ENCODE peak calls at places on chromosomes 12 and 14, in seven cellular contexts. T, S, Y, F, V, G and K are unnamed samples.

GRCh38 chr12:18546399-18546798 is 191.4 kb downstream of the PLCZ1 start:
- DNase-seq in T (no peak), S (no peak), Y (no peak), F (no peak), V (no peak), G (no peak), K (no peak)

GRCh38 chr12:7042847-7043246 is 17.7 kb upstream of the C1S start:
- DNase-seq in T (no peak), S (no peak), Y (no peak), F (peak), V (no peak), G (no peak), K (no peak)

GRCh38 chr14:22884721-22885523 is 1.9 kb downstream of the REM2 start:
- DNase-seq in T (no peak), S (no peak), Y (no peak), F (no peak), V (no peak), G (no peak), K (peak)

GRCh38 chr14:23559010-23559920 is 3.2 kb downstream of the THTPA start:
- DNase-seq in T (no peak), S (peak), Y (no peak), F (peak), V (peak), G (peak), K (no peak)

GRCh38 chr14:95320076-95320895 is 578 bp upstream of the CLMN start:
- DNase-seq in T (no peak), S (no peak), Y (peak), F (no peak), V (no peak), G (peak), K (no peak)

GRCh38 chr12:50387972-50388478 is 8.4 kb downstream of the FAM186A start:
- DNase-seq in T (no peak), S (no peak), Y (no peak), F (no peak), V (no peak), G (no peak), K (no peak)

GRCh38 chr14:95140060-95140858 is 17.1 kb downstream of the DICER1 start:
- DNase-seq in T (no peak), S (no peak), Y (no peak), F (no peak), V (no peak), G (no peak), K (no peak)

GRCh38 chr14:95078841-95079240 is 78.5 kb downstream of the DICER1 start:
- DNase-seq in T (no peak), S (no peak), Y (no peak), F (no peak), V (no peak), G (no peak), K (no peak)

GRCh38 chr14:103301512-103302197 is 32.4 kb upstream of the EIF5 start:
- DNase-seq in T (no peak), S (no peak), Y (no peak), F (no peak), V (no peak), G (no peak), K (no peak)

GRCh38 chr14:20530771-20531571 is 25.6 kb downstream of the RNASE10 start:
- DNase-seq in T (peak), S (peak), Y (peak), F (peak), V (peak), G (peak), K (peak)

GRCh38 chr14:91899777-91900176 is 32.4 kb upstream of the TC2N start:
- DNase-seq in T (no peak), S (no peak), Y (no peak), F (no peak), V (no peak), G (no peak), K (no peak)

GRCh38 chr14:91904483-91904882 is 37.1 kb upstream of the TC2N start:
- DNase-seq in T (no peak), S (no peak), Y (no peak), F (no peak), V (no peak), G (no peak), K (no peak)

GRCh38 chr14:91899213-91899612 is 31.9 kb upstream of the TC2N start:
- DNase-seq in T (no peak), S (no peak), Y (no peak), F (no peak), V (no peak), G (no peak), K (no peak)

GRCh38 chr14:91903070-91903469 is 35.7 kb upstream of the TC2N start:
- DNase-seq in T (no peak), S (no peak), Y (no peak), F (no peak), V (no peak), G (no peak), K (no peak)

DNA sequence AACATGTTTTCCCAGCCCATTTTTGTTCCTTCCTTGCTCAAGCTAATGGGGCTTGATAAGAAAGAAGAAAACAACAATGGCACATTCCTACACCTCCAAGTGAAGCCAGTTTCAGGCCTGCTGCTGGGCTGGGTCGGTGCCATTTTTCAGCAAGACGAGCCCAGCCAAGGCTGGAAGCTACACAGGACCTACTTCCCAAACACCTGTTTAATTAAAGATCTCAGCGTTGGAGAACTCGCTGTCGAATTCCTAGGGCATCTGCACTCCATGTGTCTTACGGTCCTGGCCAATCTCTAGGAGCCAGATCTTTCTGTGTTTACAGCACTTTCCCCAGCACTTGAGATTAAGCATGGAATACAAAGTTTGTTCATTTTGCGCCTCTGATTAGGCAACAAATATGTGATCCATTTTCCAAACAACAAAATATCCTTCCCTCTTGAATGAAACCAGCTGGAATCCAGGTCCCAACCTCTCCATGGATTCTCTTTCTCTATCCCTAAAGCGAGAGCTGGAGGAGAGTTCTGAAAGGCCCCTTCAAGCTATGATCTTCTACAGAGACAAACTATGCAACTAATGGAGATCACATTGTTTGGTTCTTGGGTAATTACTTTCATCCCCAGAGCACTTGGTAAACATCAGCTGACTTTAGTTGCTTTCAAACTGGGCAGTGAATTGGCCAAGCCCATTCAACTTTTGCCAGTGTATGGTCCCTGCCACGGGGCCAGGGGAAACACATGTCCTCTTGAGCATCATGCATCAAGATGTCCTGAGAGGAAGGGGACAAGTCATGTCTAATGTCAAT is 34.3 kb upstream of the TC2N start:
- DNase-seq in T (no peak), S (no peak), Y (peak), F (no peak), V (no peak), G (peak), K (no peak)
- H3K27ac ChIP-seq in T (peak), S (peak), Y (peak), F (no peak), V (no peak), G (no peak), K (peak)

GRCh38 chr12:65685514-65685913 is 138.8 kb upstream of the HMGA2 start:
- DNase-seq in T (no peak), S (no peak), Y (no peak), F (no peak), V (no peak), G (no peak), K (no peak)
- TF ChIP-seq CTCF in T (no peak), S (peak), Y (peak), F (peak), V (peak), G (no peak), K (peak)

GRCh38 chr12:75877588-75878381 is 153.8 kb downstream of the PHLDA1 start:
- DNase-seq in T (no peak), S (no peak), Y (no peak), F (no peak), V (no peak), G (no peak), K (no peak)
- H3K27ac ChIP-seq in T (no peak), S (no peak), Y (no peak), F (no peak), V (no peak), G (no peak), K (no peak)

GRCh38 chr14:85514487-85514886 is 15.5 kb upstream of the FLRT2 start:
- DNase-seq in T (no peak), S (no peak), Y (no peak), F (no peak), V (no peak), G (no peak), K (no peak)

GRCh38 chr14:85512491-85512890 is 17.5 kb upstream of the FLRT2 start:
- DNase-seq in T (no peak), S (no peak), Y (no peak), F (no peak), V (no peak), G (no peak), K (no peak)

GRCh38 chr14:85508863-85509262 is 21.1 kb upstream of the FLRT2 start:
- DNase-seq in T (no peak), S (no peak), Y (no peak), F (no peak), V (no peak), G (no peak), K (no peak)
- TF ChIP-seq CTCF in T (no peak), S (no peak), Y (no peak), F (no peak), V (no peak), G (no peak), K (no peak)

DNA sequence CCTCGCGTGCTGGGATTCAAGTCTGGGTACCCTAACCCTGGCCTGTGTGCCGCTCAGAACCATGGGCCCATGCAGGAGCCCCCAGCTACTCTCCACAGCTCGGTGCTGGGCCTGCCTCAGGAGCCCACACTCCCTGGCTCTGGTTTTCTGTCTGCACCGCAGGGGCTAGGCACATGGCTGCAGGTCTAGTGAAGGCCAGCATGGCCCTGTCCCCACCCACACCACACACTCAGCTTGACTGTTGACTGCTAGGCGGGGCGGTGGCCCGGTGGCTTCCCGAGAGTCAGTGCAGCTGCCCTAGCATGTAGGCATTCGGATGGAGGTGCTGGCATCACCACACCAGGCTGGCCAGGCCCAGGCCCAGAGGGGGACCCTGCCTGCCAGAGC is 7.9 kb downstream of the INF2 start:
- DNase-seq in T (no peak), S (no peak), Y (no peak), F (no peak), V (no peak), G (no peak), K (no peak)
- H3K27ac ChIP-seq in T (peak), S (peak), Y (no peak), F (no peak), V (peak), G (no peak), K (peak)

DNA sequence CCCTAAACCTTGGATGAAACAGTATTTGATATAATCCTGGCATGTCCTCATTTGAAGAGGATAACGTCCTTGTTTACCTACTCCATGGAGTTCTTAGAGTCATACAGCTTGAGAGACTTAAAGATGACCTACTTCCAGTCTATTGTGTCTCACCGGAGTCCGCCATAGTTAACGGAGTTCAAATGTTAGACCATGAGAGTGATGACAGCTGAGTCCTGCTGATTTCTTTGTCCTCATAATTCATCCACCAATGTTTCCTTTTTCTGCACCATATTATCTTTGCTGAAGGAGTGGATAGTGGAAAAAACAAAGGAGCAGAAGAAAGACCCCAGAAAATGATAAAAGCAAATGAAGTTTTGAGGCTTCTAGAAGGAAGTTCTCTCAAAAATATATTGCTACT is 75.8 kb upstream of the HIF1A start:
- DNase-seq in T (no peak), S (no peak), Y (no peak), F (no peak), V (no peak), G (no peak), K (no peak)
- TF ChIP-seq CTCF in T (no peak), S (no peak), Y (no peak), F (no peak), V (no peak), G (no peak), K (no peak)

DNA sequence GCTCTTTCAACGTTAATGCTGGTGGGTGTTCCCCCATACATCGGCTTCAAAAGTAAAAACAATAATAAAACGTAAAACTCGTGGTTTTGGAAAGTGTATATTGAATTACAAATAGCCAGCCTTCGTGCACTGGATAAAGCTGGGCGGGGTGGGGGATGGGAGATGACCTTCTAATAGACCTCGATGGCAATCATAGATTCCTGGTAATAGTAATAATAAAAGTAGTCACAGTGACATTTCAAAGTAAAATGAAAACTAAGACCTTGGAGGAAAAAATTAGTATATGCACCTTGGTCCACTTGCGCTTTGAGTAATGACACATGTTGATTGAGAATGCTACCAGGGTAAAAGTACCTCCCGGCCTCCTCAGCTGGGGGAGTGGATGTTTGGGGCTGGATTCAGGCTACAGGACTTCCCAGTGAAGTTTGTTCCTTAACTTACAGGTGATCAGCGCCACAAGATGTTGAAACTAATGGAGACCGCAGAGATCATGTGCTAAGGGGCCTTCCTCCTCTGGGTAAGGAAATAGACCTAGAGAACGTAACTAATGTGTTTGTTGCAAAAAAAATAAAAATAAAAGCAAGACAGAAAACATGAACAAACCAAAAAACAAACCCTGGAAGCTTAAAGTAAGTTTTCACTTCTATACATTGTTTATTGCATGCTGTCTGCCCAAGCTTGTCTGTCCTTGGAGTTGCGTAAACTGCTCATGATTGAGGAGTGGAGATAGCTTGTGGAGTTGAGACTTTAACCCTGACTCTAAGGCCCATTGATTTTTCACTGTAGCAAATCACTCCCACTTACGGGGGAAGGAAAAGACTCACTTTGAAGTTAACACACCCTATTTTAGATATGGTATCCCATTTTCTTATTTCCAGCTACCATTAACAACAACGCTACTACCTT is 905 bp upstream of the LRIG3 start:
- DNase-seq in T (no peak), S (peak), Y (no peak), F (no peak), V (no peak), G (peak), K (no peak)
- H3K27ac ChIP-seq in T (peak), S (peak), Y (peak), F (no peak), V (peak), G (peak), K (peak)

GRCh38 chr12:64229796-64230195 is 7.7 kb upstream of the KICS2 start:
- DNase-seq in T (no peak), S (no peak), Y (no peak), F (no peak), V (no peak), G (no peak), K (no peak)

GRCh38 chr12:64232201-64232600 is 10.1 kb upstream of the KICS2 start:
- DNase-seq in T (no peak), S (no peak), Y (no peak), F (no peak), V (no peak), G (no peak), K (no peak)

DNA sequence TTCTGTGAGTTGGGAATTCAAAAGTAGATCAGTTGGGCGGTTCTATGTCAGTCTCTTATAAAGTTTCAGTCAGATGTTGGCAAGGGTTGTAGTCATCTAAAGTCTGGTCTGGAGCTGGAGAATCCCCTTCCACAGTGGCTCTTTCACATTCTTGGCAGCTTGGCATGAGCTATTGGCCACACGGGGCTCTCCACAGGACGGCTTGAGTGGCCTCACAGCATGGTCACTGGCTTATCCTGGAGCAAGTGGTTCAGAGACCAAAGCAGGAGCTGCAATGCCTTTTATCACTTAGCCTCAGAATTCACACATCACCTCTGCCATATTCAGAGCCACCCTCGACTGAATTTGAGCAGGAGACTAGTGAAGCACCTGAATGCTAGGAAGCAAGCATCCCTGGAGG is 7.1 kb upstream of the KICS2 start:
- DNase-seq in T (no peak), S (no peak), Y (no peak), F (peak), V (no peak), G (no peak), K (no peak)
- TF ChIP-seq CTCF in T (no peak), S (no peak), Y (no peak), F (no peak), V (no peak), G (no peak), K (no peak)

DNA sequence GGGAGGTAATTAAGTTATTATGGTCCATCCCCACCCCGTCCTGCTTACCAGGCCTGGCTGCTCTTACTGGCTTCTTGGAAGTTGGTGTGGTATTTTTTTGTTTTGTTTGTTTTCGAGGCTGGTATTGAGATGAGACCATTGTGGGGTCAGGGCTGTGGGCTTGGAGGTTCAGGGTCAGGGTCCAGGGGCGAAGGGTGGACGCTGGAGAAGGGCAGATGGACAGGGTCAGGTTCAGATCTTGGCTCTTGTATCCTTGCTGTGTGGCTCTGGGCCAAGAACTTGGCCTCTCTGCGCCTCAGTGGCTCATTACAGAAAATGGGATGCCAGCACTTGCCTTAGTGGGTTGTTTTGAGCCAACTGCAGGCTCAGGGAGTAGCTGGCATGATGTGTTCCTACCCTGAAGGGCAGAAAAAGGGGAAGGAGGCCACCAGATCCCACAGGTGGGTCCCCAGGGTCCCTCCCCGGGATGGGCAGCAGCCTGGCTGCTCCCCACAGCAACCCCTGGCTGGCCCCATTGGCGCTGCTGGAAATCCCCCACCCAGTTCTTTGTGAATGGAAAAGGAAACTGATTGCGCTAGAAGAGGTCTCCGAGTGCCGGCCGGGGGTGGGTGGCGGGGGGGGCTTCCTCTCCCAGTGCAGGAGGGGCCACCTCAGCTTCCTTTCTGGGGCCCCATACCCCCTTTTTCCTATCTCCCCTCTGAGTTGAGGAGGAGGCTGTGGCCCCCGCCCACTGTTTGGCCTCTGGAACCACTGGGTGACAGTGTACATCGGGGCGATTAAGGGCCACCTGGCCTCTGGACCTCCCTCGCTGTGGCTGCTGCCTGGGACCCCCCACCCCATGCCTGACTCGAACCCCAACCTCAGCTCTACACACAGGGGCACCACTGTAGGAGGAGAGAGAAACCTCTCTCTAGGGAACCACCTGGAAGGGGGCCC is 25.0 kb downstream of the SH2B3 start:
- DNase-seq in T (no peak), S (no peak), Y (no peak), F (no peak), V (no peak), G (no peak), K (peak)
- H3K27ac ChIP-seq in T (no peak), S (peak), Y (peak), F (no peak), V (peak), G (no peak), K (peak)